ENCODE peak calls at places on chromosomes 13 and 19, in six cellular contexts. O, Q, Z, C, F and T are unnamed samples.

GRCh38 chr13:48862572-48862971 is 113.1 kb upstream of the FNDC3A start:
- DNase-seq in O (no peak), Q (no peak), Z (no peak), C (no peak), F (no peak), T (no peak)

GRCh38 chr19:4536798-4537197 is 1.8 kb upstream of the PLIN5 start:
- DNase-seq in O (no peak), Q (no peak), Z (no peak), C (no peak), F (no peak), T (no peak)

GRCh38 chr13:112958127-112958989 is 10.7 kb upstream of the MCF2L start:
- DNase-seq in O (no peak), Q (no peak), Z (no peak), C (no peak), F (no peak), T (no peak)

GRCh38 chr19:15378529-15379082 is 981 bp downstream of the AKAP8 start:
- DNase-seq in O (peak; percentile 57), Q (peak; percentile 58), Z (peak; percentile 49), C (peak; percentile 73), F (peak; percentile 59), T (peak; percentile 48)

GRCh38 chr13:35164324-35164932 is 222.4 kb downstream of the NBEA start:
- DNase-seq in O (no peak), Q (no peak), Z (no peak), C (peak; percentile 76), F (peak; percentile 28), T (peak; percentile 39)

GRCh38 chr19:46784262-46785053 is 3.9 kb downstream of the SLC1A5 start:
- DNase-seq in O (peak; percentile 46), Q (no peak), Z (peak; percentile 90), C (peak; percentile 82), F (peak; percentile 58), T (peak; percentile 80)

GRCh38 chr13:110131424-110131823 is 175.5 kb downstream of the COL4A1 start:
- DNase-seq in O (no peak), Q (no peak), Z (peak; percentile 28), C (no peak), F (no peak), T (no peak)

GRCh38 chr13:57740719-57741118 is 109.2 kb downstream of the PCDH17 start:
- DNase-seq in O (no peak), Q (no peak), Z (no peak), C (no peak), F (no peak), T (no peak)

GRCh38 chr19:13429563-13429962 is 76.7 kb downstream of the CACNA1A start:
- DNase-seq in O (no peak), Q (no peak), Z (no peak), C (no peak), F (no peak), T (no peak)

GRCh38 chr19:14375582-14376291 is 5.5 kb upstream of the ADGRE5 start:
- DNase-seq in O (peak; percentile 51), Q (no peak), Z (no peak), C (peak; percentile 38), F (no peak), T (no peak)

GRCh38 chr13:65530688-65531087 is 1699.4 kb downstream of the PCDH9 start:
- DNase-seq in O (no peak), Q (no peak), Z (no peak), C (no peak), F (no peak), T (no peak)

GRCh38 chr19:52700673-52701072 is 34.2 kb downstream of the ZNF611 start:
- DNase-seq in O (no peak), Q (no peak), Z (no peak), C (no peak), F (no peak), T (no peak)

GRCh38 chr13:22726721-22727120 is 454.1 kb upstream of the SGCG start:
- DNase-seq in O (no peak), Q (no peak), Z (no peak), C (no peak), F (no peak), T (no peak)

GRCh38 chr19:51742736-51743288 is 8.9 kb downstream of the FPR1 start:
- DNase-seq in O (no peak), Q (no peak), Z (no peak), C (no peak), F (no peak), T (no peak)

GRCh38 chr13:43804461-43805070 is 17.8 kb upstream of the ENOX1 start:
- DNase-seq in O (no peak), Q (no peak), Z (no peak), C (peak; percentile 80), F (peak; percentile 48), T (no peak)

GRCh38 chr13:94346261-94347019 is 133.0 kb downstream of the DCT start:
- DNase-seq in O (no peak), Q (no peak), Z (no peak), C (no peak), F (no peak), T (no peak)

GRCh38 chr13:30132623-30133553 is 174.5 kb downstream of the KATNAL1 start:
- DNase-seq in O (peak; percentile 95), Q (peak; percentile 95), Z (peak; percentile 98), C (peak; percentile 98), F (peak; percentile 88), T (peak; percentile 93)

GRCh38 chr19:55526216-55527196 is 10.4 kb downstream of the SBK2 start:
- DNase-seq in O (no peak), Q (no peak), Z (peak; percentile 65), C (peak; percentile 40), F (no peak), T (no peak)

GRCh38 chr13:29861694-29862110 is 11.3 kb upstream of the UBL3 start:
- DNase-seq in O (no peak), Q (no peak), Z (no peak), C (no peak), F (peak; percentile 90), T (no peak)

GRCh38 chr19:30799854-30800755 is 427.9 kb downstream of the ZNF536 start:
- DNase-seq in O (no peak), Q (no peak), Z (peak; percentile 47), C (peak; percentile 81), F (no peak), T (no peak)

GRCh38 chr13:75372517-75372916 is 109.5 kb downstream of the TBC1D4 start:
- DNase-seq in O (no peak), Q (no peak), Z (no peak), C (peak; percentile 74), F (peak; percentile 53), T (peak; percentile 53)

GRCh38 chr19:48746738-48747575 is at the start of gene IZUMO1:
- DNase-seq in O (peak; percentile 70), Q (peak; percentile 42), Z (peak; percentile 76), C (peak; percentile 97), F (peak; percentile 83), T (peak; percentile 50)

GRCh38 chr19:3366104-3366760 is at the start of gene NFIC:
- DNase-seq in O (peak; percentile 58), Q (no peak), Z (peak; percentile 75), C (peak; percentile 77), F (peak; percentile 82), T (no peak)

GRCh38 chr13:99496322-99497142 is 4.7 kb upstream of the TM9SF2 start:
- DNase-seq in O (peak; percentile 87), Q (peak; percentile 73), Z (peak; percentile 71), C (peak; percentile 67), F (peak; percentile 100), T (peak; percentile 92)
- H3K27ac ChIP-seq in O (peak overlapping the region; percentile 72), Q (peak overlapping the region; percentile 53), Z (no peak overlapping the region), C (no peak overlapping the region), F (peak overlapping the region; percentile 71), T (peak overlapping the region; percentile 86)

DNA sequence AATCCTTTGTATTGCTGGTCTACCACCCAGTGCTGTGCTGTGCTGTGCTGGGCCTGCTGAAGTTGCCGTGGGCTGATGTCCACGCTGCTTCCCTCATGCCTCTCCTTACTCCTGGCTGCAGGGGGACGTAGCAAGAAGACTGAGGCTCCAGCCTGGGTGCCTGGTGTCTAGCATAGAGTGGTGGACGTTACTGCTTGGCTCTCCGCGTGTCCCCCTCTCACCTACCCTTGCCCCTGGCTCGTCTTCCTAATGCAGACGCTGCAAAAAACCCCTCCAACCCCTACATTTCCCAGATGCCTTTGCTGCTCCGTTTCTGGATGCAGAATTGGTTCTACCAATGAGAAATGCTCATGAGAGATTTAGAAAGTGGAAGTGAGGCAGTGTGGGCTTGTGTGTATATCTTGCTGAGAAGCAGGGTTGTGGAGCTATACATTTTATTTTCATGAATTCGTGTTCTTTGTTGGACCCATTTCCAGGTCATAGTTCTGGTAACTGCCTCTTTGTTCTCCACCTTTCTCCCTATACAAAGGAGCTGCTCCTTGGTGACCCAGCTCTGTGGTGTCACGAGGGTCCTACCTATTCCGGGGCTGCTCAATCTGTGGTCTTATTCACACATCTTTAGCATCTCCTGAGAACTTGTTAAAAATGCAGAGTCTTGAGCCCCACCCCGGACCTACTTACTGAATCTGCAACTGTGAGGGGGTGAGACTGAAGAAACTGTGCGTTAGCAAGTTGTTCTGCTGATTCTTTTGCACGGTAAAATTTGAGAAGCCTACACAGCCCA is 7.9 kb upstream of the DENND1C start:
- DNase-seq in O (no peak), Q (no peak), Z (no peak), C (no peak), F (no peak), T (no peak)
- H3K4me3 ChIP-seq in O (peak overlapping the region; percentile 43), Q (peak overlapping the region; percentile 24), Z (no peak overlapping the region), C (no peak overlapping the region), F (no peak overlapping the region), T (peak overlapping the region; percentile 82)

GRCh38 chr19:19491321-19492025 is 23.9 kb downstream of the TSSK6 start:
- DNase-seq in O (no peak), Q (no peak), Z (no peak), C (no peak), F (no peak), T (no peak)

GRCh38 chr19:19492026-19492610 is 23.2 kb downstream of the TSSK6 start:
- DNase-seq in O (no peak), Q (no peak), Z (no peak), C (no peak), F (no peak), T (no peak)

GRCh38 chr19:19490247-19490968 is 24.9 kb downstream of the TSSK6 start:
- DNase-seq in O (peak; percentile 84), Q (peak; percentile 81), Z (peak; percentile 82), C (peak; percentile 89), F (peak; percentile 59), T (peak; percentile 88)

GRCh38 chr19:19495614-19496603 is 19.4 kb downstream of the TSSK6 start:
- DNase-seq in O (no peak), Q (no peak), Z (no peak), C (no peak), F (no peak), T (no peak)

DNA sequence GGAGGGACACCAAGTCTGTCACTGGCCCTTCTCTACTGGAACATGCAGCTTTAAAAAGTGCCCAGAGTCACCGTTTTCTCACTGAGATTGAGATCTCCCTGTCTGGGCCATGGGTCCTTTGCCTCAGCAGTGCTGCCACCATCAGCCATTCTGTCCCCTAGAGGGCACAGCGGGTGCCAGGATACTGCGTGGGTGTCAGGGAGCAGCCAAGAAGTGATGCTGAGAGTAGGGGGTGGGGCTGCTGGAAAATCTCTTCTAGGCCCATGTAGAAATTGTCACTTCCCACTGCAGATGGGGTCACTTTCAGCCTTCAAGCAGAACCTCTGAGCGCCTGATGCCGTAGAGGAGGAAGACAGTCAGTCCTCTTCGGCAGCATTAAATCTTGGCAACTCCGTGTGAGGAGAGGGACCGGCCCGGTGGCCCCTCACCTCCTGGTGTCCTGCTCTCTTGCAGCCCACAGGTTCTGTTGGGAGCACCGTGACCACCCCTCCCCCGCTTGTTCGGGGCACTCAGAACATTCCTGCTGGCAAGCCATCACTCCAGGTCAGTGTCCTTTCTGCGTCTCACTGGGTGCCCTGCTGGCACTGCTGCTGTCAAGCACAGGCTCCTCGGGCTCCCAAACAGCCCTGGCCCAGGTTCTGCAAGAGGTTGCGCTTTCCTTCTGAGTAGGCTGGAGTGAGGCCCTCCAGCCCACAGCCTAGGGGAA is 21.4 kb downstream of the TSSK6 start:
- DNase-seq in O (no peak), Q (no peak), Z (no peak), C (no peak), F (no peak), T (no peak)
- H3K27ac ChIP-seq in O (no peak overlapping the region), Q (no peak overlapping the region), Z (no peak overlapping the region), C (no peak overlapping the region), F (no peak overlapping the region), T (no peak overlapping the region)

GRCh38 chr13:80151016-80151415 is 189.9 kb downstream of the SPRY2 start:
- DNase-seq in O (no peak), Q (no peak), Z (no peak), C (no peak), F (no peak), T (no peak)
- H3K4me3 ChIP-seq in O (no peak overlapping the region), Q (no peak overlapping the region), Z (no peak overlapping the region), C (no peak overlapping the region), F (no peak overlapping the region), T (no peak overlapping the region)